ENCODE peak calls at places on chromosomes 13 and 19, in eight cellular contexts. G is H7, D is KG1, L is psoas muscle, Q is NCI-H345, Z is substantia nigra, V is AG04449, E is nephron progenitor cell. K is an unnamed sample.

GRCh38 chr13:32086366-32086765 is 54.8 kb downstream of the FRY start:
- DNase-seq in E (no peak), D (no peak), V (no peak), G (no peak), Z (no peak), L (no peak), Q (no peak), K (no peak)

GRCh38 chr13:55160911-55161310 is 1979.8 kb upstream of the PRR20A start:
- DNase-seq in Q (peak), D (no peak), G (no peak), Z (no peak), V (no peak), E (no peak), L (no peak), K (no peak)

GRCh38 chr13:113604186-113604585 is 19.6 kb downstream of the TFDP1 start:
- DNase-seq in D (no peak), L (no peak), G (no peak), E (no peak), Q (no peak), Z (no peak), V (no peak), K (no peak)

GRCh38 chr13:31587696-31588266 is 151.5 kb upstream of the RXFP2 start:
- DNase-seq in V (no peak), Z (no peak), E (no peak), Q (no peak), L (no peak), G (no peak), D (no peak), K (no peak)

GRCh38 chr13:50611117-50611781 is 232.2 kb downstream of the DLEU7 start:
- DNase-seq in L (no peak), E (no peak), D (no peak), V (no peak), Q (no peak), Z (no peak), G (no peak), K (no peak)

GRCh38 chr13:87867426-87867825 is 196.3 kb downstream of the SLITRK5 start:
- DNase-seq in L (no peak), Z (no peak), Q (no peak), E (no peak), V (no peak), G (no peak), D (no peak), K (no peak)

GRCh38 chr13:39410089-39410901 is 192.7 kb downstream of the LHFPL6 start:
- DNase-seq in D (no peak), E (no peak), Q (no peak), V (peak), G (no peak), L (no peak), Z (no peak), K (peak)

GRCh38 chr13:23995283-23996073 is 98.2 kb upstream of the C1QTNF9B start:
- DNase-seq in V (no peak), G (no peak), E (no peak), D (no peak), Q (no peak), L (no peak), Z (no peak), K (no peak)

GRCh38 chr13:27556109-27556508 is 64.2 kb downstream of the LNX2 start:
- DNase-seq in G (no peak), V (peak), D (no peak), Q (no peak), E (no peak), Z (peak), L (peak), K (no peak)

GRCh38 chr13:50230365-50230978 is 215.2 kb downstream of the KCNRG start:
- DNase-seq in V (no peak), D (no peak), G (no peak), Q (no peak), E (no peak), Z (no peak), L (no peak), K (no peak)

GRCh38 chr13:45004096-45004495 is 14.8 kb downstream of the GPALPP1 start:
- DNase-seq in Z (no peak), D (no peak), G (no peak), Q (no peak), V (no peak), L (no peak), E (no peak), K (no peak)

GRCh38 chr19:42176990-42177685 is 40.3 kb downstream of the DEDD2 start:
- DNase-seq in Z (peak), G (peak), L (peak), V (no peak), E (peak), Q (peak), D (no peak), K (peak)

GRCh38 chr19:35024095-35024494 is 6.2 kb upstream of the SCN1B start:
- DNase-seq in Z (no peak), V (no peak), Q (no peak), G (no peak), D (no peak), L (no peak), E (no peak), K (no peak)

GRCh38 chr13:95644611-95645052 is at the start of gene DZIP1:
- DNase-seq in L (peak), E (peak), Z (peak), Q (peak), G (peak), V (no peak), D (no peak), K (peak)

K was measured in mesendoderm.